ENCODE peak calls at places on chromosomes 12 and 14, in five cellular contexts. P is IMR-90, V is adrenal gland, Q is GM23248, U is sigmoid colon. L is an unnamed sample. For H3K27me3, the result is how much of the 10 kb centered on the place peaks cover.

GRCh38 chr12:25531502-25532052 is 21.5 kb downstream of the LMNTD1 start:
- DNase-seq in P (no peak), V (no peak), Q (no peak), U (no peak), L (no peak)

GRCh38 chr14:92955381-92955780 is 32.4 kb downstream of the CHGA start:
- DNase-seq in P (no peak), V (no peak), Q (no peak), U (no peak), L (no peak)

GRCh38 chr14:55301722-55302121 is 30.5 kb downstream of the FBXO34 start:
- DNase-seq in P (peak), V (no peak), Q (peak), U (no peak), L (no peak)

GRCh38 chr14:71061458-71061857 is 154.2 kb downstream of the PCNX1 start:
- DNase-seq in P (peak), V (no peak), Q (peak), U (no peak), L (no peak)

GRCh38 chr12:47736877-47737676 is 11.8 kb upstream of the ENDOU start:
- DNase-seq in P (peak), V (peak), Q (peak), U (peak), L (peak)

GRCh38 chr14:105255021-105255507 is 6.7 kb downstream of the BTBD6 start:
- DNase-seq in P (peak), V (no peak), Q (no peak), U (no peak), L (peak)

GRCh38 chr12:129075451-129076208 is 222.4 kb downstream of the GLT1D1 start:
- DNase-seq in P (no peak), V (no peak), Q (no peak), U (no peak), L (no peak)

GRCh38 chr12:76878045-76878898 is 547 bp downstream of the CSRP2 start:
- DNase-seq in P (no peak), V (peak), Q (peak), U (no peak), L (no peak)

GRCh38 chr12:123055281-123055766 is 74.8 kb downstream of the ARL6IP4 start:
- DNase-seq in P (no peak), V (no peak), Q (no peak), U (no peak), L (no peak)

GRCh38 chr12:18966927-18967326 is 162.6 kb upstream of the PLEKHA5 start:
- DNase-seq in P (no peak), V (no peak), Q (no peak), U (no peak), L (no peak)

GRCh38 chr12:102484017-102484731 is 3.8 kb upstream of the IGF1 start:
- DNase-seq in P (peak), V (peak), Q (peak), U (peak), L (no peak)

GRCh38 chr12:107411792-107412535 is 273.6 kb upstream of the PWP1 start:
- DNase-seq in P (peak), V (no peak), Q (peak), U (no peak), L (no peak)

DNA sequence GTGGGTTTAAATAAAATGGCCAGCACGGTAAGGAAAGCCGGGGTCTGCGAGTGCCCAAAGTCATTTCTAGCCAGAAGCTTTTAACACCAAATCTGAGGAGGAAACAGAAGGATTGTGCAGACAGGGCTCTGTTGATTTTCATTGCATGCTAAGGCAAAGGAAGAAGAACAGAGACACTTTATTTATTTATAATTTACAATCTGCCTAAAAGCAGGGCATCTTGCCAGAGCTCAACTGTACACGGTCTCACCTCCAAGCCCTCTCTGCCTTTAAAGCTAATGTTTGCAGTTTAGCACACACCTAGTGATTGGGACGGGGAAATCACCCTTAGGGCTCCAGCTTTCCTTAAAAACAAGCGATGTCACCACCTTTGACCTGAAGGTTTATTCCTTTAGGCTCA is 4.0 kb downstream of the KCNA5 start:
- DNase-seq in P (no peak), V (no peak), Q (no peak), U (no peak), L (no peak)
- H3K27me3 ChIP-seq in P (half or more), V (under half), Q (under half), U (under half), L (under half)

GRCh38 chr14:61151276-61151675 is 129.9 kb downstream of the TMEM30B start:
- DNase-seq in P (peak), V (no peak), Q (peak), U (no peak), L (no peak)
- H3K27ac ChIP-seq in P (peak), V (no peak), Q (no peak), U (no peak), L (no peak)

GRCh38 chr12:99985129-99985570 is 414 bp upstream of the ANKS1B start:
- DNase-seq in P (no peak), V (no peak), Q (peak), U (no peak), L (no peak)
- H3K27me3 ChIP-seq in P (under half), V (under half), Q (under half), U (under half), L (under half)

DNA sequence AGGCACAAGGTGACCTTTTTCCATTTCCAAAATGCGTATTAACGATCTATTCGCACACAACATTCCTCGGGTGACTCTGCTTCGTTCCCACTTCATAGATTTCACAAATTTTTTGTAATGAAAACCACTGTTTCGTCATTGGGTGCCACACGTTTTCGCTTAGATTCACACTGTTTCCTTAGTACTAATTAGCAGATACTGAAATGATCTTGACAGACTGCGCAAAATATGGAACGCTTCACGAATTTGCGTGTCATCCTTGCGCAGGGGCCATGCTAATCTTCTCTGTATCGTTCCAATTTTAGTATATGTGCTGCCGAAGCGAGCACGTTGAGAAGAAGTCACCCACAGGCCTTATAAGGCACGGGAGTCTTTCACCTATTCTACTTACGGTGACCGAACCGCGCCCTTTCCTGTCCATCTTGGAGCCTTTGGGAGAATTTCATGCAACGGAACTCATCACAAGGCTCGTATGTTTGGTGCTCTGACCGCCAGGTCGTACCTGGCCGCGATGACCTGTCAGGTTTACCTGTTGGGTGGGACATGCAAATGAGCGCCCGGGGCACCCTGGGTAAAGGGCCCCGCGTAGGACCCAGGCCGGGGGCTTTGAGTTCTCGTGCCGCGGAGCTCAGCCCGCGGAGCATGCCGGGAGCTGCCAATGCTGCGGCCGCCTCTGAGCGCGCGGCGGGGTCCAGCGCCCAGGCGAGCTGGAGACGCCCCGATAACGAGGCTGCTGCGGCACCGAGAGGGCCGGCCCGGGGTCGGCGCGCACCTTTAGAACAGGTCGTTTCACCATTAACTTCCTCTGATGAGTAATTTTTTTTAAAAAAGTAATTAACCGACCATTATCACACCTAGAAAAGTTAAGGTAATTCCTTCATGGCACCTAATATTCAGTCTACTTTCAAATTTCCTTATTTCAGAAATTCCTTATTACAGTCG is at the start of gene RNU6-8:
- DNase-seq in P (peak), V (peak), Q (peak), U (peak), L (peak)
- H3K27ac ChIP-seq in P (peak), V (peak), Q (peak), U (peak), L (peak)

GRCh38 chr14:77268989-77269595 is 1.9 kb downstream of the NGB start:
- DNase-seq in P (no peak), V (no peak), Q (no peak), U (no peak), L (no peak)

GRCh38 chr14:77271113-77271710 is at the start of gene NGB:
- DNase-seq in P (no peak), V (no peak), Q (no peak), U (no peak), L (no peak)

GRCh38 chr14:77267937-77268699 is 2.9 kb downstream of the NGB start:
- DNase-seq in P (no peak), V (no peak), Q (no peak), U (no peak), L (no peak)

GRCh38 chr14:77272261-77272660 is 1.3 kb upstream of the NGB start:
- DNase-seq in P (no peak), V (no peak), Q (no peak), U (no peak), L (no peak)

GRCh38 chr14:77270361-77271112 is 469 bp downstream of the NGB start:
- DNase-seq in P (no peak), V (no peak), Q (peak), U (no peak), L (no peak)
- H3K27me3 ChIP-seq in P (under half), V (under half), Q (under half), U (under half), L (under half)